ENCODE peak calls at places on chromosomes 5 and 9, in six cellular contexts. V is CD8-positive, alpha-beta T cell; O is GM12878; G is testis; S is bronchial epithelial cell; B is fibroblast of the aortic adventitia. R is an unnamed sample.

GRCh38 chr5:54390015-54390414 is 65.5 kb upstream of the HSPB3 start:
- DNase-seq in O (no peak), S (peak; percentile 99), G (peak; percentile 56), B (peak; percentile 76), V (no peak), R (no peak)

GRCh38 chr5:34717426-34718327 is 61.5 kb downstream of the RAI14 start:
- DNase-seq in G (no peak), O (no peak), B (peak; percentile 90), V (no peak), S (peak; percentile 58), R (no peak)

GRCh38 chr5:133246053-133246370 is 194.2 kb downstream of the HSPA4 start:
- DNase-seq in O (no peak), B (no peak), V (no peak), S (no peak), G (no peak), R (no peak)

GRCh38 chr5:101626572-101626971 is 669.5 kb downstream of the SLCO4C1 start:
- DNase-seq in B (no peak), G (no peak), O (no peak), S (no peak), V (no peak), R (no peak)

GRCh38 chr5:123937230-123937629 is 425.3 kb downstream of the CSNK1G3 start:
- DNase-seq in G (peak; percentile 32), V (no peak), S (peak; percentile 64), O (peak; percentile 3), B (peak; percentile 73), R (peak; percentile 58)

GRCh38 chr5:139138790-139139189 is 59.4 kb downstream of the SIL1 start:
- DNase-seq in S (peak; percentile 63), B (peak; percentile 39), V (no peak), G (no peak), O (no peak), R (peak; percentile 12)

GRCh38 chr5:67490543-67491321 is 294.1 kb upstream of the CD180 start:
- DNase-seq in V (no peak), S (no peak), G (peak; percentile 23), B (peak; percentile 2), O (no peak), R (no peak)

GRCh38 chr5:111072949-111073682 is 1.6 kb downstream of the TSLP start:
- DNase-seq in O (no peak), S (no peak), V (peak; percentile 56), G (peak; percentile 60), B (peak; percentile 44), R (peak; percentile 57)

GRCh38 chr5:54792611-54793404 is 192.6 kb downstream of the ESM1 start:
- DNase-seq in V (no peak), G (no peak), S (peak; percentile 26), B (peak; percentile 75), O (no peak), R (no peak)

GRCh38 chr5:42306287-42306686 is 117.0 kb upstream of the GHR start:
- DNase-seq in S (no peak), V (no peak), G (no peak), O (no peak), B (peak; percentile 4), R (no peak)

GRCh38 chr5:109695005-109695926 is 5.5 kb downstream of the MAN2A1 start:
- DNase-seq in S (no peak), B (no peak), G (no peak), O (peak; percentile 58), V (no peak), R (peak; percentile 78)

GRCh38 chr9:88476491-88477271 is 58.3 kb upstream of the NXNL2 start:
- DNase-seq in O (peak; percentile 3), G (no peak), V (no peak), B (peak; percentile 36), S (no peak), R (no peak)

GRCh38 chr9:105608685-105609598 is 51.0 kb downstream of the FKTN start:
- DNase-seq in V (no peak), S (peak; percentile 54), O (peak; percentile 4), B (peak; percentile 70), G (no peak), R (peak; percentile 57)

GRCh38 chr9:99497641-99498040 is 275.6 kb downstream of the SEC61B start:
- DNase-seq in O (no peak), B (no peak), S (peak; percentile 5), V (no peak), G (no peak), R (peak; percentile 53)

GRCh38 chr9:134165357-134166315 is 1.3 kb upstream of the RNU6ATAC start:
- DNase-seq in O (no peak), G (peak; percentile 43), S (peak; percentile 28), B (peak; percentile 50), V (peak; percentile 43), R (peak; percentile 71)

GRCh38 chr5:142032747-142033631 is 20.2 kb upstream of the GNPDA1 start:
- DNase-seq in G (peak; percentile 61), B (no peak), O (no peak), S (no peak), V (no peak), R (no peak)

GRCh38 chr5:141439411-141440141 is 9.3 kb downstream of the PCDHGA12 start:
- DNase-seq in S (no peak), G (no peak), O (no peak), V (no peak), B (no peak), R (no peak)

GRCh38 chr5:96128204-96128864 is 166.7 kb upstream of the ELL2 start:
- DNase-seq in V (no peak), G (no peak), B (no peak), S (no peak), O (no peak), R (no peak)

GRCh38 chr5:124057815-124058231 is 545.8 kb downstream of the CSNK1G3 start:
- DNase-seq in B (no peak), G (no peak), S (no peak), V (no peak), O (no peak), R (no peak)

GRCh38 chr9:98989036-98990000 is 45.6 kb downstream of the COL15A1 start:
- DNase-seq in G (peak; percentile 15), S (peak; percentile 97), O (peak; percentile 8), V (no peak), B (peak; percentile 96), R (peak; percentile 28)

GRCh38 chr9:6197330-6197729 is 18.3 kb upstream of the IL33 start:
- DNase-seq in G (no peak), O (no peak), V (no peak), B (peak; percentile 64), S (peak; percentile 47), R (peak; percentile 58)

GRCh38 chr5:56763182-56763581 is 52.2 kb upstream of the MAP3K1 start:
- DNase-seq in G (no peak), V (no peak), B (no peak), O (no peak), S (no peak), R (no peak)

GRCh38 chr5:122469520-122469919 is 157.5 kb downstream of the SNCAIP start:
- DNase-seq in V (no peak), O (no peak), S (no peak), G (no peak), B (no peak), R (no peak)

GRCh38 chr9:124010665-124011321 is 775 bp upstream of the LHX2 start:
- DNase-seq in B (no peak), G (no peak), S (no peak), V (no peak), O (no peak), R (peak; percentile 57)

GRCh38 chr5:14305045-14305444 is 161.9 kb downstream of the TRIO start:
- DNase-seq in G (no peak), S (peak; percentile 94), V (no peak), O (no peak), B (peak; percentile 81), R (no peak)

GRCh38 chr9:83059417-83059816 is 3.5 kb downstream of the RASEF start:
- DNase-seq in O (no peak), V (no peak), S (no peak), B (no peak), G (no peak), R (no peak)

GRCh38 chr5:81233080-81233634 is at the start of gene CKMT2:
- DNase-seq in B (peak; percentile 24), V (no peak), S (no peak), G (peak; percentile 94), O (no peak), R (no peak)

GRCh38 chr5:81230429-81230828 is 2.7 kb upstream of the CKMT2 start:
- DNase-seq in G (no peak), O (no peak), B (no peak), V (no peak), S (no peak), R (no peak)

GRCh38 chr5:81234801-81235200 is 1.7 kb downstream of the CKMT2 start:
- DNase-seq in G (no peak), O (no peak), S (no peak), B (no peak), V (no peak), R (no peak)

GRCh38 chr5:81234299-81234698 is 1.2 kb downstream of the CKMT2 start:
- DNase-seq in S (no peak), V (no peak), O (no peak), B (no peak), G (peak; percentile 33), R (no peak)

GRCh38 chr5:81232449-81233079 is 558 bp upstream of the CKMT2 start:
- DNase-seq in S (no peak), G (peak; percentile 77), V (no peak), B (peak; percentile 65), O (no peak), R (no peak)
- H3K4me3 ChIP-seq in S (no peak overlapping the region), G (peak overlapping the region; percentile 32), V (no peak overlapping the region), B (no peak overlapping the region), O (no peak overlapping the region), R (no peak overlapping the region)

DNA sequence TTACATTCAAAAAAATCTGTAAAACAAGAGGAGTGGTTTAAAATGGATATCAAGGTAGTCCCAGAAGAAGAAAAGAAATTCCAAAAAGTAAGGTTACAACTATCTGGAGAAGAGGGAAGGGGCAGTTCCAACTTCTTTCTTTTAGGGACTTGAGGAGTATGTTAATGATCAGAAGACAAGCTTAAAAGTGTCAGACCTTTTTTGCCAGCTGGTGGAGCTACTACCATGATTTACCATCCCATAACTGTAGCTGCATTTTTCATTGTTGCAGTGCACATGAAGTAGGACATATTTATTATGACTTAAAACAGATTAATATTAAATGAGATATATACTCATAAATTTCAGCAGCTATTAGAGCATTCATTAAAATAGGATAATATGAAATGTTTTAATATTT is 158.5 kb upstream of the RGS7BP start:
- DNase-seq in B (peak; percentile 26), V (no peak), O (no peak), G (no peak), S (peak; percentile 27), R (no peak)
- TF ChIP-seq CTCF in B (no peak), V (no peak), O (no peak), G (no peak), S (peak; percentile 8), R (no peak)

DNA sequence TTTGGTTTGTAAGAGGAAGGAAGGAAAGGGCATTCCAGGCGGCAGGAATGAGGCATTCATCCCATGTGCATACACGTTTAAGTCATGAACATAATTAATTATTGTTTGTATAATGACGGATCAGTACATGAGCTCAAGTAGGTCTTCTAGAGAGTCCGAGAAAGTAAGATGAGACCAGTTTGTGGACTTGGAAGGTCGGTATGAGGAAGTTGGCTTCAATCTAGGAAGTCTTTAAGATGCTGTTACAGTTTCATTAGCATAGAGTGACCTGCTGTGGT is 2.1 kb downstream of the GTF3C4 start:
- DNase-seq in G (no peak), S (peak; percentile 83), V (no peak), B (peak; percentile 6), O (no peak), R (no peak)
- H3K4me3 ChIP-seq in G (no peak overlapping the region), S (no peak overlapping the region), V (no peak overlapping the region), B (peak overlapping the region; percentile 23), O (peak overlapping the region; percentile 93), R (no peak overlapping the region)

DNA sequence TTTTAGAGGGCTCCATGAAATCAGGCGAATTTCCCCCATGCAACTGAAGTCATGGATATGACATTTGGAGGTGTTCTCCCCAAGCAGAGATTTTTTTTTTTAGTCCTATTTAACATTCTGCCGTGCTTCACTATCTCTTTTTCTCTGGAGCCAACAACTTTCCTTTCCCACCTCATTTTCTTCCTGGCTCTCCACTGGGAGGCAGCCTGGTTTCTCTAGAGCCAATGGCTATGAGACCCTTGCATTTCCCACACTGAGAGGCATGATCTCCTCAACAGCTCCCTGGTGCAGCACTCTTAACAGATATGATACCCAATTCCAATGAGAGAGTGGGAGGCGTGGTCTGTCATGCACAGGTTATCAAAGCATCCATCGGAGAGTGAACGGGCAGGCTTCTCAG is 310.8 kb downstream of the DRD1 start:
- DNase-seq in V (no peak), G (no peak), S (no peak), B (no peak), O (no peak), R (no peak)
- TF ChIP-seq CTCF in V (no peak), G (no peak), S (no peak), B (no peak), O (no peak), R (no peak)

R was measured in GM12865.